ENCODE peak calls at places on chromosomes 2 and 18, in eight cellular contexts. H, A, O, U, M, D, I and C are unnamed samples.

GRCh38 chr2:181052523-181052891 is 72.1 kb downstream of the UBE2E3 start:
- DNase-seq in H (no peak), A (no peak), O (no peak), U (no peak), M (no peak), D (no peak), I (no peak), C (no peak)

GRCh38 chr2:9950521-9951271 is 797 bp upstream of the GRHL1 start:
- DNase-seq in H (peak; percentile 73), A (peak; percentile 52), O (peak; percentile 73), U (peak; percentile 35), M (no peak), D (no peak), I (peak; percentile 77), C (peak; percentile 56)

GRCh38 chr18:70491734-70492348 is 203.0 kb downstream of the SOCS6 start:
- DNase-seq in H (no peak), A (no peak), O (peak; percentile 90), U (peak; percentile 16), M (peak; percentile 68), D (peak; percentile 32), I (no peak), C (peak; percentile 60)

GRCh38 chr18:6683112-6683876 is 46.2 kb upstream of the ARHGAP28 start:
- DNase-seq in H (no peak), A (peak; percentile 66), O (peak; percentile 58), U (no peak), M (no peak), D (no peak), I (peak; percentile 76), C (peak; percentile 21)

GRCh38 chr2:53724511-53724910 is 43.1 kb upstream of the CHAC2 start:
- DNase-seq in H (no peak), A (no peak), O (no peak), U (no peak), M (no peak), D (peak; percentile 41), I (no peak), C (no peak)

GRCh38 chr2:107742460-107743027 is 84.1 kb upstream of the RGPD4 start:
- DNase-seq in H (no peak), A (no peak), O (no peak), U (no peak), M (no peak), D (no peak), I (no peak), C (no peak)

GRCh38 chr2:17311771-17312511 is 206.3 kb downstream of the RAD51AP2 start:
- DNase-seq in H (no peak), A (no peak), O (no peak), U (no peak), M (no peak), D (no peak), I (no peak), C (no peak)

GRCh38 chr2:190344275-190344827 is 962 bp downstream of the INPP1 start:
- DNase-seq in H (no peak), A (no peak), O (peak; percentile 84), U (peak; percentile 68), M (no peak), D (no peak), I (no peak), C (peak; percentile 60)

GRCh38 chr2:179771791-179772190 is 89.6 kb downstream of the ZNF385B start:
- DNase-seq in H (no peak), A (no peak), O (no peak), U (no peak), M (no peak), D (no peak), I (no peak), C (no peak)

GRCh38 chr2:8821276-8822217 is 15.9 kb downstream of the KIDINS220 start:
- DNase-seq in H (no peak), A (peak; percentile 30), O (no peak), U (peak; percentile 94), M (no peak), D (peak; percentile 56), I (no peak), C (peak; percentile 91)

GRCh38 chr2:218383892-218384519 is 1.9 kb downstream of the SLC11A1 start:
- DNase-seq in H (peak; percentile 48), A (no peak), O (no peak), U (no peak), M (no peak), D (no peak), I (peak; percentile 64), C (no peak)

GRCh38 chr18:61702007-61702406 is 190.8 kb downstream of the RNF152 start:
- DNase-seq in H (no peak), A (no peak), O (no peak), U (no peak), M (no peak), D (peak; percentile 89), I (no peak), C (no peak)

GRCh38 chr2:201665420-201666158 is 22.3 kb upstream of the TMEM237 start:
- DNase-seq in H (no peak), A (no peak), O (no peak), U (no peak), M (no peak), D (peak; percentile 16), I (no peak), C (no peak)

GRCh38 chr2:207711750-207712487 is 479 bp downstream of the CCNYL1 start:
- DNase-seq in H (peak; percentile 67), A (peak; percentile 57), O (no peak), U (peak; percentile 28), M (no peak), D (peak; percentile 33), I (no peak), C (peak; percentile 55)

GRCh38 chr2:216918088-216918680 is 58.3 kb upstream of the TNP1 start:
- DNase-seq in H (no peak), A (no peak), O (peak; percentile 25), U (peak; percentile 75), M (peak; percentile 13), D (peak; percentile 90), I (no peak), C (no peak)

GRCh38 chr2:72178551-72178950 is 30.9 kb upstream of the CYP26B1 start:
- DNase-seq in H (no peak), A (no peak), O (no peak), U (no peak), M (no peak), D (no peak), I (no peak), C (no peak)

GRCh38 chr18:37985126-37985525 is 419.5 kb upstream of the CELF4 start:
- DNase-seq in H (no peak), A (no peak), O (peak; percentile 82), U (no peak), M (no peak), D (no peak), I (no peak), C (no peak)

GRCh38 chr2:158932246-158932645 is 36.2 kb upstream of the TANC1 start:
- DNase-seq in H (no peak), A (no peak), O (no peak), U (no peak), M (no peak), D (no peak), I (no peak), C (no peak)

GRCh38 chr2:1605102-1605501 is 139.2 kb downstream of the PXDN start:
- DNase-seq in H (no peak), A (peak; percentile 60), O (peak; percentile 84), U (peak; percentile 44), M (no peak), D (peak; percentile 53), I (peak; percentile 64), C (no peak)

GRCh38 chr2:3535794-3536681 is 16.7 kb upstream of the ADI1 start:
- DNase-seq in H (peak; percentile 59), A (peak; percentile 68), O (peak; percentile 63), U (peak; percentile 63), M (peak; percentile 26), D (peak; percentile 94), I (no peak), C (peak; percentile 51)

GRCh38 chr18:37253424-37254255 is 312.0 kb downstream of the CELF4 start:
- DNase-seq in H (peak; percentile 52), A (peak; percentile 25), O (peak; percentile 88), U (no peak), M (no peak), D (no peak), I (peak; percentile 70), C (peak; percentile 65)

GRCh38 chr2:186641807-186642321 is 52.0 kb upstream of the FAM171B start:
- DNase-seq in H (no peak), A (no peak), O (peak; percentile 54), U (peak; percentile 22), M (peak; percentile 50), D (peak; percentile 78), I (no peak), C (peak; percentile 70)

GRCh38 chr2:233988581-233988980 is 61.9 kb upstream of the SPP2 start:
- DNase-seq in H (no peak), A (no peak), O (no peak), U (no peak), M (no peak), D (no peak), I (no peak), C (no peak)

GRCh38 chr2:121884515-121884915 is 129.1 kb downstream of the TSN start:
- DNase-seq in H (no peak), A (no peak), O (peak; percentile 55), U (no peak), M (no peak), D (peak; percentile 15), I (no peak), C (no peak)
- H3K27ac ChIP-seq in H (no peak overlapping the region), A (no peak overlapping the region), O (peak overlapping the region; percentile 79), U (no peak overlapping the region), M (no peak overlapping the region), D (no peak overlapping the region), I (no peak overlapping the region), C (no peak overlapping the region)

GRCh38 chr2:237628482-237629187 is 1.2 kb downstream of the LRRFIP1 start:
- DNase-seq in H (no peak), A (no peak), O (no peak), U (no peak), M (no peak), D (no peak), I (peak; percentile 15), C (no peak)
- H3K27ac ChIP-seq in H (no peak overlapping the region), A (peak overlapping the region; percentile 90), O (no peak overlapping the region), U (peak overlapping the region; percentile 84), M (no peak overlapping the region), D (no peak overlapping the region), I (no peak overlapping the region), C (peak overlapping the region; percentile 9)

GRCh38 chr2:127639111-127639474 is 6.9 kb upstream of the GPR17 start:
- DNase-seq in H (no peak), A (peak; percentile 11), O (no peak), U (no peak), M (no peak), D (no peak), I (no peak), C (no peak)
- H3K27ac ChIP-seq in H (peak overlapping the region; percentile 83), A (peak overlapping the region; percentile 90), O (peak overlapping the region; percentile 24), U (peak overlapping the region; percentile 67), M (no peak overlapping the region), D (no peak overlapping the region), I (peak overlapping the region; percentile 73), C (no peak overlapping the region)

GRCh38 chr18:55235094-55235461 is 275.8 kb upstream of the CCDC68 start:
- DNase-seq in H (no peak), A (no peak), O (no peak), U (no peak), M (no peak), D (no peak), I (no peak), C (no peak)

GRCh38 chr18:55233850-55234249 is 274.6 kb upstream of the CCDC68 start:
- DNase-seq in H (no peak), A (no peak), O (no peak), U (no peak), M (no peak), D (peak; percentile 51), I (no peak), C (no peak)

GRCh38 chr18:55236150-55236931 is 277.1 kb upstream of the CCDC68 start:
- DNase-seq in H (no peak), A (peak; percentile 14), O (no peak), U (peak; percentile 31), M (no peak), D (peak; percentile 38), I (no peak), C (no peak)

GRCh38 chr18:55232506-55232905 is 273.2 kb upstream of the CCDC68 start:
- DNase-seq in H (no peak), A (no peak), O (no peak), U (no peak), M (no peak), D (no peak), I (no peak), C (no peak)

GRCh38 chr18:55234366-55235093 is 275.3 kb upstream of the CCDC68 start:
- DNase-seq in H (peak; percentile 66), A (peak; percentile 60), O (peak; percentile 93), U (peak; percentile 71), M (peak; percentile 48), D (peak; percentile 79), I (peak; percentile 71), C (peak; percentile 88)
- H3K27ac ChIP-seq in H (peak overlapping the region; percentile 34), A (peak overlapping the region; percentile 64), O (no peak overlapping the region), U (peak overlapping the region; percentile 26), M (no peak overlapping the region), D (no peak overlapping the region), I (peak overlapping the region; percentile 37), C (no peak overlapping the region)